ENCODE peak calls at places on chromosomes 4 and X, in six cellular contexts. One of them, this sample, is unnamed.

GRCh38 chr4:10212400-10212799 is 95.8 kb upstream of the WDR1 start:
- DNase-seq in naive thymus-derived CD8-positive, alpha-beta T cell: no peak
- DNase-seq in endodermal cell: no peak
- DNase-seq in putamen: no peak
- DNase-seq in mucosa of descending colon: no peak
- DNase-seq in SW480: no peak
- DNase-seq in this sample: no peak

GRCh38 chr4:158758142-158758541 is 10.7 kb upstream of the FNIP2 start:
- DNase-seq in naive thymus-derived CD8-positive, alpha-beta T cell: no peak
- DNase-seq in endodermal cell: no peak
- DNase-seq in putamen: no peak
- DNase-seq in mucosa of descending colon: no peak
- DNase-seq in SW480: no peak
- DNase-seq in this sample: no peak

GRCh38 chr4:21949073-21949457 is 493 bp upstream of the KCNIP4 start:
- DNase-seq in naive thymus-derived CD8-positive, alpha-beta T cell: no peak
- DNase-seq in endodermal cell: no peak
- DNase-seq in putamen: no peak
- DNase-seq in mucosa of descending colon: peak
- DNase-seq in SW480: no peak
- DNase-seq in this sample: peak

GRCh38 chr4:101806914-101807313 is 16.4 kb downstream of the BANK1 start:
- DNase-seq in naive thymus-derived CD8-positive, alpha-beta T cell: no peak
- DNase-seq in endodermal cell: no peak
- DNase-seq in putamen: no peak
- DNase-seq in mucosa of descending colon: no peak
- DNase-seq in SW480: no peak
- DNase-seq in this sample: no peak

GRCh38 chr4:123952530-123953274 is 556.1 kb downstream of the SPRY1 start:
- DNase-seq in naive thymus-derived CD8-positive, alpha-beta T cell: no peak
- DNase-seq in endodermal cell: peak
- DNase-seq in putamen: no peak
- DNase-seq in mucosa of descending colon: no peak
- DNase-seq in SW480: no peak
- DNase-seq in this sample: no peak

GRCh38 chr4:34043131-34043530 is 2201.2 kb downstream of the ARAP2 start:
- DNase-seq in naive thymus-derived CD8-positive, alpha-beta T cell: no peak
- DNase-seq in endodermal cell: no peak
- DNase-seq in putamen: no peak
- DNase-seq in mucosa of descending colon: no peak
- DNase-seq in SW480: no peak
- DNase-seq in this sample: no peak

GRCh38 chr4:8870647-8871416 is 807 bp downstream of the HMX1 start:
- DNase-seq in naive thymus-derived CD8-positive, alpha-beta T cell: no peak
- DNase-seq in endodermal cell: no peak
- DNase-seq in putamen: no peak
- DNase-seq in mucosa of descending colon: no peak
- DNase-seq in SW480: no peak
- DNase-seq in this sample: no peak

GRCh38 chr4:89069481-89069880 is 12.5 kb upstream of the FAM13A start:
- DNase-seq in naive thymus-derived CD8-positive, alpha-beta T cell: no peak
- DNase-seq in endodermal cell: no peak
- DNase-seq in putamen: no peak
- DNase-seq in mucosa of descending colon: no peak
- DNase-seq in SW480: no peak
- DNase-seq in this sample: no peak

GRCh38 chr4:143558286-143558685 is 44.8 kb downstream of the SMARCA5 start:
- DNase-seq in naive thymus-derived CD8-positive, alpha-beta T cell: no peak
- DNase-seq in endodermal cell: no peak
- DNase-seq in putamen: no peak
- DNase-seq in mucosa of descending colon: no peak
- DNase-seq in SW480: no peak
- DNase-seq in this sample: no peak

GRCh38 chr4:113811329-113811728 is 49.8 kb upstream of the CAMK2D start:
- DNase-seq in naive thymus-derived CD8-positive, alpha-beta T cell: no peak
- DNase-seq in endodermal cell: no peak
- DNase-seq in putamen: no peak
- DNase-seq in mucosa of descending colon: no peak
- DNase-seq in SW480: no peak
- DNase-seq in this sample: no peak

GRCh38 chr4:184287697-184288255 is 70.1 kb upstream of the ENPP6 start:
- DNase-seq in naive thymus-derived CD8-positive, alpha-beta T cell: no peak
- DNase-seq in endodermal cell: peak
- DNase-seq in putamen: no peak
- DNase-seq in mucosa of descending colon: peak
- DNase-seq in SW480: no peak
- DNase-seq in this sample: peak

GRCh38 chr4:158778065-158778711 is 9.4 kb downstream of the FNIP2 start:
- DNase-seq in naive thymus-derived CD8-positive, alpha-beta T cell: peak
- DNase-seq in endodermal cell: no peak
- DNase-seq in putamen: no peak
- DNase-seq in mucosa of descending colon: no peak
- DNase-seq in SW480: no peak
- DNase-seq in this sample: peak

GRCh38 chrX:142036111-142036510 is 132.4 kb downstream of the MAGEC1 start:
- DNase-seq in naive thymus-derived CD8-positive, alpha-beta T cell: no peak
- DNase-seq in endodermal cell: no peak
- DNase-seq in putamen: no peak
- DNase-seq in mucosa of descending colon: no peak
- DNase-seq in SW480: no peak
- DNase-seq in this sample: no peak

GRCh38 chr4:24105183-24106039 is 215.6 kb upstream of the PPARGC1A start:
- DNase-seq in naive thymus-derived CD8-positive, alpha-beta T cell: no peak
- DNase-seq in endodermal cell: no peak
- DNase-seq in putamen: no peak
- DNase-seq in mucosa of descending colon: no peak
- DNase-seq in SW480: no peak
- DNase-seq in this sample: peak

GRCh38 chrX:104565791-104566687 is at the start of gene IL1RAPL2:
- DNase-seq in naive thymus-derived CD8-positive, alpha-beta T cell: no peak
- DNase-seq in endodermal cell: peak
- DNase-seq in putamen: peak
- DNase-seq in mucosa of descending colon: peak
- DNase-seq in SW480: peak
- DNase-seq in this sample: peak

GRCh38 chr4:139658185-139658584 is 7.4 kb upstream of the MGST2 start:
- DNase-seq in naive thymus-derived CD8-positive, alpha-beta T cell: no peak
- DNase-seq in endodermal cell: peak
- DNase-seq in putamen: no peak
- DNase-seq in mucosa of descending colon: no peak
- DNase-seq in SW480: no peak
- DNase-seq in this sample: no peak

GRCh38 chr4:125013891-125014290 is 300.9 kb upstream of the FAT4 start:
- DNase-seq in naive thymus-derived CD8-positive, alpha-beta T cell: no peak
- DNase-seq in endodermal cell: no peak
- DNase-seq in putamen: no peak
- DNase-seq in mucosa of descending colon: no peak
- DNase-seq in SW480: no peak
- DNase-seq in this sample: no peak

GRCh38 chr4:119087656-119088055 is 48.0 kb upstream of the MYOZ2 start:
- DNase-seq in naive thymus-derived CD8-positive, alpha-beta T cell: no peak
- DNase-seq in endodermal cell: no peak
- DNase-seq in putamen: no peak
- DNase-seq in mucosa of descending colon: no peak
- DNase-seq in SW480: no peak
- DNase-seq in this sample: no peak

GRCh38 chrX:112642349-112642748 is 37.4 kb downstream of the LHFPL1 start:
- DNase-seq in naive thymus-derived CD8-positive, alpha-beta T cell: peak
- DNase-seq in endodermal cell: peak
- DNase-seq in putamen: peak
- DNase-seq in mucosa of descending colon: no peak
- DNase-seq in SW480: peak
- DNase-seq in this sample: peak

GRCh38 chr4:65508169-65508568 is 162.1 kb downstream of the EPHA5 start:
- DNase-seq in naive thymus-derived CD8-positive, alpha-beta T cell: no peak
- DNase-seq in endodermal cell: no peak
- DNase-seq in putamen: no peak
- DNase-seq in mucosa of descending colon: no peak
- DNase-seq in SW480: peak
- DNase-seq in this sample: no peak

GRCh38 chr4:15910150-15910945 is 28.2 kb downstream of the FGFBP1 start:
- DNase-seq in naive thymus-derived CD8-positive, alpha-beta T cell: no peak
- DNase-seq in endodermal cell: no peak
- DNase-seq in putamen: no peak
- DNase-seq in mucosa of descending colon: no peak
- DNase-seq in SW480: no peak
- DNase-seq in this sample: no peak

GRCh38 chrX:123590842-123591491 is 141.9 kb downstream of the THOC2 start:
- DNase-seq in naive thymus-derived CD8-positive, alpha-beta T cell: no peak
- DNase-seq in endodermal cell: no peak
- DNase-seq in putamen: no peak
- DNase-seq in mucosa of descending colon: no peak
- DNase-seq in SW480: peak
- DNase-seq in this sample: peak

GRCh38 chr4:65195666-65196065 is 474.6 kb downstream of the EPHA5 start:
- DNase-seq in naive thymus-derived CD8-positive, alpha-beta T cell: no peak
- DNase-seq in endodermal cell: no peak
- DNase-seq in putamen: no peak
- DNase-seq in mucosa of descending colon: no peak
- DNase-seq in SW480: no peak
- DNase-seq in this sample: no peak

GRCh38 chr4:69823481-69824186 is 36.3 kb downstream of the SULT1E1 start:
- DNase-seq in naive thymus-derived CD8-positive, alpha-beta T cell: peak
- DNase-seq in endodermal cell: peak
- DNase-seq in putamen: no peak
- DNase-seq in mucosa of descending colon: peak
- DNase-seq in SW480: peak
- DNase-seq in this sample: peak

GRCh38 chr4:25098964-25099843 is 61.0 kb downstream of the SEPSECS start:
- DNase-seq in naive thymus-derived CD8-positive, alpha-beta T cell: no peak
- DNase-seq in endodermal cell: no peak
- DNase-seq in putamen: no peak
- DNase-seq in mucosa of descending colon: peak
- DNase-seq in SW480: peak
- DNase-seq in this sample: peak

GRCh38 chr4:94455081-94455480 is 3.3 kb downstream of the PDLIM5 start:
- DNase-seq in naive thymus-derived CD8-positive, alpha-beta T cell: no peak
- DNase-seq in endodermal cell: no peak
- DNase-seq in putamen: peak
- DNase-seq in mucosa of descending colon: peak
- DNase-seq in SW480: no peak
- DNase-seq in this sample: peak

GRCh38 chr4:48375651-48376291 is 34.4 kb downstream of the SLAIN2 start:
- DNase-seq in naive thymus-derived CD8-positive, alpha-beta T cell: no peak
- DNase-seq in endodermal cell: no peak
- DNase-seq in putamen: no peak
- DNase-seq in mucosa of descending colon: peak
- DNase-seq in SW480: no peak
- DNase-seq in this sample: peak

GRCh38 chrX:65528705-65529340 is 5.8 kb downstream of the LAS1L start:
- DNase-seq in naive thymus-derived CD8-positive, alpha-beta T cell: peak
- DNase-seq in endodermal cell: peak
- DNase-seq in putamen: no peak
- DNase-seq in mucosa of descending colon: peak
- DNase-seq in SW480: no peak
- DNase-seq in this sample: peak

This sample was measured in small intestine.